ENCODE peak calls at places on chromosomes 4 and X, in eight cellular contexts. T is astrocyte of the spinal cord, U is BJ, C is fibroblast of the aortic adventitia, V is breast epithelium, N is foreskin fibroblast, M is HCEC 1CT, E is neural crest cell. G is an unnamed sample.

GRCh38 chr4:3836041-3836801 is 70.0 kb downstream of the ADRA2C start:
- DNase-seq in V (no peak), N (no peak), T (no peak), U (no peak), M (no peak), E (no peak), C (no peak), G (no peak)

GRCh38 chr4:1813915-1814314 is 20.8 kb downstream of the FGFR3 start:
- DNase-seq in T (no peak), U (no peak), E (no peak), N (no peak), M (no peak), C (no peak), V (no peak), G (no peak)

GRCh38 chr4:40731792-40732245 is 17.9 kb upstream of the NSUN7 start:
- DNase-seq in M (no peak), T (no peak), E (no peak), N (no peak), U (no peak), C (no peak), V (no peak), G (no peak)

GRCh38 chrX:120732879-120733278 is 103.0 kb upstream of the C1GALT1C1 start:
- DNase-seq in M (no peak), C (no peak), N (no peak), U (no peak), V (no peak), E (no peak), T (no peak), G (no peak)

GRCh38 chr4:26896636-26897035 is 36.0 kb downstream of the STIM2 start:
- DNase-seq in E (no peak), T (peak), M (peak), C (peak), V (no peak), U (no peak), N (peak), G (no peak)

GRCh38 chrX:139881130-139881529 is 51.7 kb downstream of the ATP11C start:
- DNase-seq in V (no peak), M (peak), N (peak), E (no peak), T (peak), U (no peak), C (peak), G (no peak)

GRCh38 chrX:154040307-154040756 is 20.6 kb upstream of the IRAK1 start:
- DNase-seq in T (peak), M (peak), V (no peak), E (no peak), U (peak), N (peak), C (peak), G (no peak)

GRCh38 chrX:56057325-56057724 is 174.8 kb upstream of the KLF8 start:
- DNase-seq in M (no peak), E (no peak), U (no peak), V (no peak), T (no peak), N (no peak), C (no peak), G (no peak)

GRCh38 chr4:151276787-151277557 is at the start of gene PRSS48:
- DNase-seq in N (peak), E (peak), T (peak), C (peak), V (no peak), U (no peak), M (peak), G (no peak)

GRCh38 chr4:125021189-125021588 is 293.6 kb upstream of the FAT4 start:
- DNase-seq in C (no peak), M (no peak), V (no peak), T (no peak), U (no peak), N (peak), E (no peak), G (no peak)

GRCh38 chr4:65416875-65417274 is 253.4 kb downstream of the EPHA5 start:
- DNase-seq in U (no peak), M (peak), T (peak), C (peak), E (no peak), N (no peak), V (no peak), G (no peak)

GRCh38 chr4:2803624-2804448 is 11.0 kb downstream of the SH3BP2 start:
- DNase-seq in E (no peak), C (no peak), M (no peak), T (no peak), N (peak), U (no peak), V (no peak), G (no peak)

GRCh38 chrX:32483534-32484136 is 727.7 kb downstream of the DMD start:
- DNase-seq in T (no peak), E (no peak), U (no peak), N (no peak), C (no peak), V (no peak), M (no peak), G (no peak)

GRCh38 chr4:109078724-109079123 is 223.7 kb downstream of the COL25A1 start:
- DNase-seq in V (no peak), T (peak), M (peak), E (no peak), C (peak), U (peak), N (peak), G (no peak)

GRCh38 chrX:12162420-12162819 is 24.1 kb downstream of the FRMPD4 start:
- DNase-seq in C (peak), M (peak), E (no peak), T (no peak), V (no peak), U (peak), N (peak), G (no peak)

GRCh38 chrX:45505214-45505613 is 304.5 kb upstream of the DIPK2B start:
- DNase-seq in V (no peak), C (peak), E (no peak), N (peak), M (peak), U (no peak), T (peak), G (no peak)